ENCODE peak calls at places on chromosomes 1 and 21, in four cellular contexts. One of them, this sample, is unnamed.

GRCh38 chr1:185971688-185972087 is 237.5 kb downstream of the HMCN1 start:
- DNase-seq in H9: no peak
- DNase-seq in keratinocyte: no peak
- DNase-seq in fibroblast of lung: peak
- DNase-seq in this sample: no peak

GRCh38 chr1:231493421-231494185 is 34.9 kb upstream of the TSNAX start:
- DNase-seq in H9: no peak
- DNase-seq in keratinocyte: no peak
- DNase-seq in fibroblast of lung: peak
- DNase-seq in this sample: peak

GRCh38 chr21:33372582-33372981 is 30.6 kb upstream of the IFNGR2 start:
- DNase-seq in H9: no peak
- DNase-seq in keratinocyte: no peak
- DNase-seq in fibroblast of lung: no peak
- DNase-seq in this sample: no peak

GRCh38 chr1:44826375-44827196 is 16.5 kb downstream of the PTCH2 start:
- DNase-seq in H9: peak
- DNase-seq in keratinocyte: no peak
- DNase-seq in fibroblast of lung: no peak
- DNase-seq in this sample: peak

GRCh38 chr1:211639500-211640361 is 35.7 kb downstream of the NEK2 start:
- DNase-seq in H9: no peak
- DNase-seq in keratinocyte: no peak
- DNase-seq in fibroblast of lung: peak
- DNase-seq in this sample: peak

GRCh38 chr21:40901690-40902089 is 54.7 kb upstream of the DSCAM start:
- DNase-seq in H9: no peak
- DNase-seq in keratinocyte: no peak
- DNase-seq in fibroblast of lung: no peak
- DNase-seq in this sample: no peak

GRCh38 chr1:89525169-89525855 is 683 bp downstream of the LRRC8B start:
- DNase-seq in H9: no peak
- DNase-seq in keratinocyte: no peak
- DNase-seq in fibroblast of lung: peak
- DNase-seq in this sample: peak

GRCh38 chr1:119674835-119675289 is 26.8 kb upstream of the ZNF697 start:
- DNase-seq in H9: no peak
- DNase-seq in keratinocyte: peak
- DNase-seq in fibroblast of lung: peak
- DNase-seq in this sample: no peak

GRCh38 chr1:29713857-29714256 is 477.5 kb downstream of the PTPRU start:
- DNase-seq in H9: no peak
- DNase-seq in keratinocyte: no peak
- DNase-seq in fibroblast of lung: peak
- DNase-seq in this sample: no peak

GRCh38 chr1:41578712-41579335 is 94.3 kb upstream of the EDN2 start:
- DNase-seq in H9: peak
- DNase-seq in keratinocyte: no peak
- DNase-seq in fibroblast of lung: peak
- DNase-seq in this sample: peak

GRCh38 chr1:172790245-172790644 is 131.3 kb downstream of the FASLG start:
- DNase-seq in H9: no peak
- DNase-seq in keratinocyte: no peak
- DNase-seq in fibroblast of lung: peak
- DNase-seq in this sample: no peak

GRCh38 chr1:21932127-21932526 is 5.0 kb downstream of the HSPG2 start:
- DNase-seq in H9: no peak
- DNase-seq in keratinocyte: no peak
- DNase-seq in fibroblast of lung: peak
- DNase-seq in this sample: peak

GRCh38 chr1:173050865-173051264 is at the start of gene TNFSF18:
- DNase-seq in H9: no peak
- DNase-seq in keratinocyte: no peak
- DNase-seq in fibroblast of lung: peak
- DNase-seq in this sample: no peak

GRCh38 chr1:205335692-205336091 is 14.1 kb upstream of the NUAK2 start:
- DNase-seq in H9: peak
- DNase-seq in keratinocyte: no peak
- DNase-seq in fibroblast of lung: peak
- DNase-seq in this sample: peak

GRCh38 chr1:56436338-56436695 is 143.0 kb downstream of the PLPP3 start:
- DNase-seq in H9: no peak
- DNase-seq in keratinocyte: no peak
- DNase-seq in fibroblast of lung: no peak
- DNase-seq in this sample: no peak

GRCh38 chr1:36540056-36540455 is 57.3 kb upstream of the CSF3R start:
- DNase-seq in H9: peak
- DNase-seq in keratinocyte: no peak
- DNase-seq in fibroblast of lung: no peak
- DNase-seq in this sample: no peak

GRCh38 chr21:44650265-44650972 is 4.0 kb downstream of the KRTAP12-4 start:
- DNase-seq in H9: no peak
- DNase-seq in keratinocyte: no peak
- DNase-seq in fibroblast of lung: no peak
- DNase-seq in this sample: peak

GRCh38 chr1:178134061-178134460 is 40.2 kb downstream of the RASAL2 start:
- DNase-seq in H9: no peak
- DNase-seq in keratinocyte: no peak
- DNase-seq in fibroblast of lung: peak
- DNase-seq in this sample: peak

GRCh38 chr1:233295775-233296322 is 324 bp upstream of the PCNX2 start:
- DNase-seq in H9: no peak
- DNase-seq in keratinocyte: no peak
- DNase-seq in fibroblast of lung: no peak
- DNase-seq in this sample: peak

GRCh38 chr1:227886993-227887696 is 60.6 kb downstream of the WNT9A start:
- DNase-seq in H9: peak
- DNase-seq in keratinocyte: no peak
- DNase-seq in fibroblast of lung: peak
- DNase-seq in this sample: peak

GRCh38 chr1:114729782-114730181 is 13.2 kb upstream of the NRAS start:
- DNase-seq in H9: no peak
- DNase-seq in keratinocyte: no peak
- DNase-seq in fibroblast of lung: no peak
- DNase-seq in this sample: no peak

GRCh38 chr1:74772945-74773344 is 40.0 kb downstream of the TYW3 start:
- DNase-seq in H9: no peak
- DNase-seq in keratinocyte: no peak
- DNase-seq in fibroblast of lung: peak
- DNase-seq in this sample: no peak

GRCh38 chr1:43227138-43227836 is 42.5 kb upstream of the TMEM125 start:
- DNase-seq in H9: peak
- DNase-seq in keratinocyte: no peak
- DNase-seq in fibroblast of lung: peak
- DNase-seq in this sample: peak

GRCh38 chr1:32813941-32814739 is 3.0 kb downstream of the YARS1 start:
- DNase-seq in H9: no peak
- DNase-seq in keratinocyte: no peak
- DNase-seq in fibroblast of lung: peak
- DNase-seq in this sample: no peak

GRCh38 chr1:238099871-238100270 is 209.1 kb upstream of the ZP4 start:
- DNase-seq in H9: no peak
- DNase-seq in keratinocyte: no peak
- DNase-seq in fibroblast of lung: peak
- DNase-seq in this sample: no peak

GRCh38 chr1:223326776-223327175 is 37.2 kb downstream of the SUSD4 start:
- DNase-seq in H9: no peak
- DNase-seq in keratinocyte: no peak
- DNase-seq in fibroblast of lung: peak
- DNase-seq in this sample: no peak

GRCh38 chr1:12438349-12438924 is 179.6 kb downstream of the DHRS3 start:
- DNase-seq in H9: no peak
- DNase-seq in keratinocyte: no peak
- DNase-seq in fibroblast of lung: peak
- DNase-seq in this sample: no peak

GRCh38 chr1:222920169-222920568 is 105.3 kb downstream of the DISP1 start:
- DNase-seq in H9: no peak
- DNase-seq in keratinocyte: no peak
- DNase-seq in fibroblast of lung: peak
- DNase-seq in this sample: no peak

GRCh38 chr1:246306415-246307037 is 200.6 kb downstream of the SMYD3 start:
- DNase-seq in H9: no peak
- DNase-seq in keratinocyte: no peak
- DNase-seq in fibroblast of lung: peak
- DNase-seq in this sample: no peak

GRCh38 chr1:62052946-62053345 is 141.7 kb upstream of the L1TD1 start:
- DNase-seq in H9: no peak
- DNase-seq in keratinocyte: no peak
- DNase-seq in fibroblast of lung: no peak
- DNase-seq in this sample: peak

GRCh38 chr1:214327519-214327918 is 46.6 kb downstream of the SMYD2 start:
- DNase-seq in H9: no peak
- DNase-seq in keratinocyte: no peak
- DNase-seq in fibroblast of lung: no peak
- DNase-seq in this sample: peak

GRCh38 chr1:221315330-221315729 is 426.6 kb downstream of the DUSP10 start:
- DNase-seq in H9: no peak
- DNase-seq in keratinocyte: no peak
- DNase-seq in fibroblast of lung: peak
- DNase-seq in this sample: peak

GRCh38 chr1:216528816-216529215 is 105.6 kb upstream of the USH2A start:
- DNase-seq in H9: no peak
- DNase-seq in keratinocyte: no peak
- DNase-seq in fibroblast of lung: no peak
- DNase-seq in this sample: no peak

GRCh38 chr1:8419172-8419571 is 101.3 kb downstream of the SLC45A1 start:
- DNase-seq in H9: no peak
- DNase-seq in keratinocyte: no peak
- DNase-seq in fibroblast of lung: no peak
- DNase-seq in this sample: no peak

GRCh38 chr1:113940365-113941244 is 11.5 kb downstream of the HIPK1 start:
- DNase-seq in H9: no peak
- DNase-seq in keratinocyte: no peak
- DNase-seq in fibroblast of lung: no peak
- DNase-seq in this sample: no peak

GRCh38 chr1:16014509-16015482 is 3.0 kb downstream of the HSPB7 start:
- DNase-seq in H9: no peak
- DNase-seq in keratinocyte: no peak
- DNase-seq in fibroblast of lung: no peak
- DNase-seq in this sample: peak
- H3K4me2 ChIP-seq in H9: no peak
- H3K4me2 ChIP-seq in keratinocyte: no peak
- H3K4me2 ChIP-seq in fibroblast of lung: no peak
- H3K4me2 ChIP-seq in this sample: no peak

DNA sequence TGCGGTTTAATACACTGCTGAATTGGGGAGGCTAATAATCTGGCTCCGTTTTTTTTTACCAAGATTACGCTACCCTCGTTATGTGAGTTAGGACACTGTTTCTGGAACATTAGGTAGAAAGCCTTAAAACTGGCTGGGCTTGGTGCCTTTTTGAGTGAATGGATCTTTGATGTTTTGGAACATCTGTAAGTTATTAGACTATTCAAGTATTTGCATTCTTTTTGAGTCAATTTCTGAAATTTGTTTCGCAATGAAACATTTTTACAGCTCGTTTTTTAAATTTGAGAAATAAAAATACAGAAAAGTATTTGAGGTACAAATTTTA is 106.9 kb downstream of the LTN1 start:
- DNase-seq in H9: no peak
- DNase-seq in keratinocyte: no peak
- DNase-seq in fibroblast of lung: no peak
- DNase-seq in this sample: no peak
- H3K4me2 ChIP-seq in H9: no peak
- H3K4me2 ChIP-seq in keratinocyte: no peak
- H3K4me2 ChIP-seq in fibroblast of lung: peak
- H3K4me2 ChIP-seq in this sample: peak

DNA sequence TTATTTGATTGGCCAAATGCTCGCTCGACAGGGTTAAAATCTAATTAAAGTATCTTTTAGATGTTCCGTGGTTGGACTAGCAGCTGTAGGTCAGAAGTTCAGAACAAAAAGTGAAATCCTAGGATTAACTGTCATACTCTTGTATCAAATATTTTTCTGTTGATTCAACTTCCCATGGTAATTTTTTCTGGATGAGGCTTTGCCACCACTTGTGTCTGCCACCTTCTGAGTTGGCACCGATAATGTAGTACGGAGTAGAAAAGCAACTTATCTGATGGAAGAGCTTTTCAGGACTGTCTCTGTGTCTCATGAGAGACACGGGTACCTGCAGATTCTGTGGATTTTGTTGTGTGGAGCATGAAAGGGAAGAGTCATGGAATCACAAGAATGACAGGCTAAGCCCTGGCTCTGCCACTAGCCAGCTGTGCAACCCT is 44.6 kb upstream of the CNN3 start:
- DNase-seq in H9: no peak
- DNase-seq in keratinocyte: no peak
- DNase-seq in fibroblast of lung: peak
- DNase-seq in this sample: peak
- H3K4me2 ChIP-seq in H9: no peak
- H3K4me2 ChIP-seq in keratinocyte: peak
- H3K4me2 ChIP-seq in fibroblast of lung: peak
- H3K4me2 ChIP-seq in this sample: peak

DNA sequence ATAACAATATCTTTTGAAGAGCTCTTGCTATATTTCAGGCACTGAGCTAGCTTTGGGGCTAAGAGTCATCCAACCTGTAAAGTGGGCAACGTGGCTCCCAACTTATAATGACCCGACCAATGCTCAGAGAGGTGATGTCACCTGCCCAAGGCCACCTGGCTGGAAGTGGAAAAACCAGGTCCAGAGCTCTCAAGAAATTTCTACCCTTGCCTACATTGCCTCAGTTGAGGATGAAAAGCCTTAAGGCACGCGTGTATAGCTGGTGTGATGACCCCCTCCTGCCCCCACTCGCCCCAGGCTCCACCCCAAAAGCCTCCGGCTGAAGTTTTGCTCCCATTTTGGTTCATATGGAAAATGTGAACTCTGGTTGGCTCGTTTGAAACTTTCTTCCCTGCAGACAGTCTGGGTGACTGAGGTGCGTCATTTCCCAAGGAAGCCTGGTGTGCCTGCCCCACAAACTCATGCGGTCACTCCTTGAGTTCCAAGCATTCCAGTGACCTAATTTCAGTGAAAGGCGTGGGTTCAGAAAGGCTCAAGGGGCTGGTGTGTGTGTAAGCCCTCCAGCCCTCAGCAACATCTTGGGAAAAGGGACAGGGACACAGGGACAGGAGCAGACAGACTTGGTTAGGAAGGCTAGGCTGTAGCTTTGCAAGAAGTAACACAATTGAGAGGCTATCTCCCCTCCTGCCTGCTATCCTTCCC is 20.5 kb downstream of the HTR1D start:
- DNase-seq in H9: no peak
- DNase-seq in keratinocyte: peak
- DNase-seq in fibroblast of lung: peak
- DNase-seq in this sample: peak
- H3K4me2 ChIP-seq in H9: no peak
- H3K4me2 ChIP-seq in keratinocyte: peak
- H3K4me2 ChIP-seq in fibroblast of lung: peak
- H3K4me2 ChIP-seq in this sample: peak

DNA sequence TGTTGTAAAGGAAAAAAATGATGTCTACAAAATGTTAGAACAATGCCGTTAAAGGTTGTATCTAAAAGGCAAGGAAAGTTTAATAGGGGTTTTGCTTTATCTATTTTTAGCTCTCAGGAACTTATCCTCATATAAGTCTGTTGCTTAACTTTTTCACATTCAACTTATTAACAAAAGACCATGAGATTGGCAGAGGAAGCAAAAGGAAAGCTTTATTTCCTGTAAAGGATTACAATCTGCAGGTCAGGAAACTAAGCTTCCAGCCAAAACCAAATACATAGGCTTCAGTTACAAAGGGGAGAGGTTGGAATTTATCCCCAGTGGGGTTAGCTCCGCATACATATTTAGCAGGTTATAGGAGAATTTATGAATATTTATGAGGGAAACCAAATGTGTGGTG is 58.7 kb upstream of the KIAA1614 start:
- DNase-seq in H9: no peak
- DNase-seq in keratinocyte: no peak
- DNase-seq in fibroblast of lung: peak
- DNase-seq in this sample: no peak
- H3K4me2 ChIP-seq in H9: no peak
- H3K4me2 ChIP-seq in keratinocyte: no peak
- H3K4me2 ChIP-seq in fibroblast of lung: no peak
- H3K4me2 ChIP-seq in this sample: no peak

This sample was measured in osteoblast.